ENCODE peak calls at places on chromosomes 12 and 14, in seven cellular contexts. One of them, this sample, is unnamed.

GRCh38 chr12:25691865-25692114 is 138.7 kb upstream of the LMNTD1 start:
- DNase-seq in CD8-positive, alpha-beta memory T cell: no peak
- DNase-seq in Karpas-422: no peak
- DNase-seq in esophagus squamous epithelium: no peak
- DNase-seq in fibroblast of lung: no peak
- DNase-seq in CD8-positive, alpha-beta T cell: no peak
- DNase-seq in left ventricle myocardium inferior: no peak
- DNase-seq in this sample: no peak

GRCh38 chr14:79915411-79915810 is 295.9 kb downstream of the DIO2 start:
- DNase-seq in CD8-positive, alpha-beta memory T cell: no peak
- DNase-seq in Karpas-422: no peak
- DNase-seq in esophagus squamous epithelium: no peak
- DNase-seq in fibroblast of lung: no peak
- DNase-seq in CD8-positive, alpha-beta T cell: no peak
- DNase-seq in left ventricle myocardium inferior: no peak
- DNase-seq in this sample: no peak

GRCh38 chr14:39175445-39176262 is 600 bp downstream of the PNN start:
- DNase-seq in CD8-positive, alpha-beta memory T cell: no peak
- DNase-seq in Karpas-422: peak; percentile 86
- DNase-seq in esophagus squamous epithelium: no peak
- DNase-seq in fibroblast of lung: no peak
- DNase-seq in CD8-positive, alpha-beta T cell: no peak
- DNase-seq in left ventricle myocardium inferior: peak; percentile 22
- DNase-seq in this sample: peak; percentile 59

GRCh38 chr12:71415336-71416231 is 24.0 kb upstream of the LGR5 start:
- DNase-seq in CD8-positive, alpha-beta memory T cell: no peak
- DNase-seq in Karpas-422: peak; percentile 85
- DNase-seq in esophagus squamous epithelium: no peak
- DNase-seq in fibroblast of lung: peak; percentile 63
- DNase-seq in CD8-positive, alpha-beta T cell: no peak
- DNase-seq in left ventricle myocardium inferior: no peak
- DNase-seq in this sample: peak; percentile 89

GRCh38 chr14:31205681-31206535 is 1.7 kb downstream of the HECTD1 start:
- DNase-seq in CD8-positive, alpha-beta memory T cell: no peak
- DNase-seq in Karpas-422: peak; percentile 61
- DNase-seq in esophagus squamous epithelium: no peak
- DNase-seq in fibroblast of lung: peak; percentile 83
- DNase-seq in CD8-positive, alpha-beta T cell: no peak
- DNase-seq in left ventricle myocardium inferior: no peak
- DNase-seq in this sample: peak; percentile 84

GRCh38 chr12:95259368-95259767 is 41.8 kb downstream of the VEZT start:
- DNase-seq in CD8-positive, alpha-beta memory T cell: no peak
- DNase-seq in Karpas-422: no peak
- DNase-seq in esophagus squamous epithelium: no peak
- DNase-seq in fibroblast of lung: no peak
- DNase-seq in CD8-positive, alpha-beta T cell: no peak
- DNase-seq in left ventricle myocardium inferior: no peak
- DNase-seq in this sample: no peak

GRCh38 chr12:93225094-93225493 is 152.6 kb upstream of the NUDT4 start:
- DNase-seq in CD8-positive, alpha-beta memory T cell: no peak
- DNase-seq in Karpas-422: no peak
- DNase-seq in esophagus squamous epithelium: no peak
- DNase-seq in fibroblast of lung: no peak
- DNase-seq in CD8-positive, alpha-beta T cell: no peak
- DNase-seq in left ventricle myocardium inferior: no peak
- DNase-seq in this sample: no peak

GRCh38 chr14:52906141-52906601 is 44.7 kb downstream of the FERMT2 start:
- DNase-seq in CD8-positive, alpha-beta memory T cell: no peak
- DNase-seq in Karpas-422: no peak
- DNase-seq in esophagus squamous epithelium: no peak
- DNase-seq in fibroblast of lung: peak; percentile 94
- DNase-seq in CD8-positive, alpha-beta T cell: no peak
- DNase-seq in left ventricle myocardium inferior: no peak
- DNase-seq in this sample: peak; percentile 84

GRCh38 chr14:99891900-99892299 is 98.7 kb downstream of the EML1 start:
- DNase-seq in CD8-positive, alpha-beta memory T cell: no peak
- DNase-seq in Karpas-422: no peak
- DNase-seq in esophagus squamous epithelium: no peak
- DNase-seq in fibroblast of lung: no peak
- DNase-seq in CD8-positive, alpha-beta T cell: no peak
- DNase-seq in left ventricle myocardium inferior: no peak
- DNase-seq in this sample: no peak

GRCh38 chr12:6062427-6063378 is 61.8 kb downstream of the VWF start:
- DNase-seq in CD8-positive, alpha-beta memory T cell: no peak
- DNase-seq in Karpas-422: peak; percentile 74
- DNase-seq in esophagus squamous epithelium: no peak
- DNase-seq in fibroblast of lung: peak; percentile 55
- DNase-seq in CD8-positive, alpha-beta T cell: peak; percentile 67
- DNase-seq in left ventricle myocardium inferior: no peak
- DNase-seq in this sample: peak; percentile 76

DNA sequence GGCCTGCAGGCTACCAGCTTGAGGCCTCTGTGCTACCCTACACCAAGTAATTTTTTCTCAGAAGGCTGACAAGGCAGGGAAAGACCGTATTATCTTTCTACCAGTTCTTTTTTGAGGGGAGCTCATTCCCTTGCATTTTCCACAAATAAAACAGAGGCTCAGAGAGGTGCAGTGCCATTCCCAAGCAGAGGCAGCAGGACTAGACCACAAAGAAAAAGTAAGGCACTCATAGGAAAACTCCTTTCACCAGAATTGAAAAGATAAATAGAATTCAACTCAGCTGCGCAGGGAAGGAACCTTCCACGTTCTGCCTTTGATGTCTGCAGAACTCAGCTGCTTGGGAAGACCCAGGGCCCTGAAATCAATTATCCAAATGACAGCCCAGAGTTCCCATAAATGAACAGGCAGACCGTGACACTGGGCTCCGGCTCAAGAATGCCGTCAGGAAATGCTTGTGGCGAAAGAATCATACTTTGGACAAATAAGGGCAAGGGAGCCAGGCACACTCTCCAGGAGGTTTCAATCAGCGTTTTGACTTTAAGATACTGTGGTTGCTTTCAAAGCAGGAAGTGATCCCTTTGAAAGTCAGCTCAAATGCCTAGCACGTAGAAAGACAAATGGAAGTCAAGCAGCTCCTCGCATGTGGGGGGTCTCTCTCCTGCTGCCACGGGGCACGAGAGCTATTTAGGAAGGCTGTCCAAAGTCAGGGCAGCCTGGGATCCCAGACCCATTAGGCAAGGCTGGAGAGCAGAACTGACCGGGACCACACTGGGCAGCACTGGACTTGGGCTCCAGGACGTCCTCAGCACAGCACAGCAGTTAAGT is 14.0 kb downstream of the KCTD10 start:
- DNase-seq in CD8-positive, alpha-beta memory T cell: no peak
- DNase-seq in Karpas-422: no peak
- DNase-seq in esophagus squamous epithelium: no peak
- DNase-seq in fibroblast of lung: peak; percentile 98
- DNase-seq in CD8-positive, alpha-beta T cell: no peak
- DNase-seq in left ventricle myocardium inferior: peak; percentile 83
- DNase-seq in this sample: peak; percentile 98
- H3K4me1 ChIP-seq in CD8-positive, alpha-beta memory T cell: peaks cover 29% of the 10 kb centered on the region
- H3K4me1 ChIP-seq in Karpas-422: peaks cover 13% of the 10 kb centered on the region
- H3K4me1 ChIP-seq in esophagus squamous epithelium: peaks cover 45% of the 10 kb centered on the region
- H3K4me1 ChIP-seq in fibroblast of lung: peaks cover 78% of the 10 kb centered on the region
- H3K4me1 ChIP-seq in CD8-positive, alpha-beta T cell: peaks cover 16% of the 10 kb centered on the region
- H3K4me1 ChIP-seq in left ventricle myocardium inferior: peaks cover 100% of the 10 kb centered on the region
- H3K4me1 ChIP-seq in this sample: peaks cover 97% of the 10 kb centered on the region

DNA sequence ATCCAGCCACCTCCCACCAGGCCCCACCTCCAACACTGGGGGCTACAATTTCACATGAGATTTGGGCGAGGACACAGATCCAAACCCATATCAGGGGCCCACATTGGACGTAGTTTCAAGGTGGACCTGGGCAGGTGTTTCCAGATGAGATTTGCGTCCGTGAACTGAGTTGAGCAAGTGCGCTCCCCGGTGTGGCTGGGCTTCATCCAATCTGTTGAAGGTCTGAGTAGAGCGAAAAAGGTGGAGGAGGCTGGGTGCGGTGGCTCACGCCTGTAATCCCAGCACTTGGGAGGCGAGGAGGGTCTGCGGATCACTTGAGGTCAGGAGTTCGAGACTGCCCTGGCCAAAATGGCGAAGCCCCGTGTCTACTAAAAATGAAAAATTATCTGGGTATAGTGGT is 4.9 kb upstream of the GLT1D1 start:
- DNase-seq in CD8-positive, alpha-beta memory T cell: no peak
- DNase-seq in Karpas-422: no peak
- DNase-seq in esophagus squamous epithelium: no peak
- DNase-seq in fibroblast of lung: no peak
- DNase-seq in CD8-positive, alpha-beta T cell: no peak
- DNase-seq in left ventricle myocardium inferior: no peak
- DNase-seq in this sample: no peak
- H3K9me3 ChIP-seq in CD8-positive, alpha-beta memory T cell: no peaks in the 10 kb centered on the region
- H3K9me3 ChIP-seq in Karpas-422: no peaks in the 10 kb centered on the region
- H3K9me3 ChIP-seq in esophagus squamous epithelium: no peaks in the 10 kb centered on the region
- H3K9me3 ChIP-seq in fibroblast of lung: no peaks in the 10 kb centered on the region
- H3K9me3 ChIP-seq in CD8-positive, alpha-beta T cell: no peaks in the 10 kb centered on the region
- H3K9me3 ChIP-seq in left ventricle myocardium inferior: no peaks in the 10 kb centered on the region
- H3K9me3 ChIP-seq in this sample: no peaks in the 10 kb centered on the region

DNA sequence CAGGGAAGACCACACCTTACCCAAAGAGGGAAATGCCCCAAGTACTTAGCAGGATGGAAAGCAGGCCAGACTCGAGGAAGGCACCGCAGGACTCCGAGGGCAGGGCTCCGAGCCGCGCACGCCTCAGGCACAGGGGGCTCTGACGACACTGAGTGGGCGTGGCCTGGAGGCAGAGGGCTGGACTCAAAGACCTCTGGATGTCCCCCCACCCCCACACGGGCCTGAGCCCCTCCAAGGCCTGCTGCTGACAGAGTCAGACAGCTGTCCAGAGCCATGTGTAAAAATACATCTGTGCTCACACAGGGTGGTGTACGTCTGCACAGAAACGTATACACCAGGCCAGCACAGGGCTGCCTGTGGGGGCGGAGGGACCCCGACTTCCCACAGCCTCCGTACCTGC is 1.4 kb downstream of the AKT1 start:
- DNase-seq in CD8-positive, alpha-beta memory T cell: peak; percentile 31
- DNase-seq in Karpas-422: no peak
- DNase-seq in esophagus squamous epithelium: no peak
- DNase-seq in fibroblast of lung: peak; percentile 53
- DNase-seq in CD8-positive, alpha-beta T cell: peak; percentile 44
- DNase-seq in left ventricle myocardium inferior: no peak
- DNase-seq in this sample: peak; percentile 85
- H3K4me1 ChIP-seq in CD8-positive, alpha-beta memory T cell: peaks cover 31% of the 10 kb centered on the region
- H3K4me1 ChIP-seq in Karpas-422: peaks cover 38% of the 10 kb centered on the region
- H3K4me1 ChIP-seq in esophagus squamous epithelium: peaks cover 41% of the 10 kb centered on the region
- H3K4me1 ChIP-seq in fibroblast of lung: peaks cover 9% of the 10 kb centered on the region
- H3K4me1 ChIP-seq in CD8-positive, alpha-beta T cell: peaks cover 31% of the 10 kb centered on the region
- H3K4me1 ChIP-seq in left ventricle myocardium inferior: peaks cover 89% of the 10 kb centered on the region
- H3K4me1 ChIP-seq in this sample: peaks cover 52% of the 10 kb centered on the region

GRCh38 chr12:133180669-133181068 is 626 bp upstream of the ZNF268 start:
- DNase-seq in CD8-positive, alpha-beta memory T cell: no peak
- DNase-seq in Karpas-422: no peak
- DNase-seq in esophagus squamous epithelium: no peak
- DNase-seq in fibroblast of lung: no peak
- DNase-seq in CD8-positive, alpha-beta T cell: no peak
- DNase-seq in left ventricle myocardium inferior: no peak
- DNase-seq in this sample: no peak

GRCh38 chr12:133181238-133181959 is at the start of gene ZNF268:
- DNase-seq in CD8-positive, alpha-beta memory T cell: peak; percentile 76
- DNase-seq in Karpas-422: peak; percentile 95
- DNase-seq in esophagus squamous epithelium: peak; percentile 45
- DNase-seq in fibroblast of lung: peak; percentile 96
- DNase-seq in CD8-positive, alpha-beta T cell: peak; percentile 90
- DNase-seq in left ventricle myocardium inferior: peak; percentile 91
- DNase-seq in this sample: peak; percentile 97
- H3K9me3 ChIP-seq in CD8-positive, alpha-beta memory T cell: peaks cover 27% of the 10 kb centered on the region
- H3K9me3 ChIP-seq in Karpas-422: peaks cover 34% of the 10 kb centered on the region
- H3K9me3 ChIP-seq in esophagus squamous epithelium: no peaks in the 10 kb centered on the region
- H3K9me3 ChIP-seq in fibroblast of lung: no peaks in the 10 kb centered on the region
- H3K9me3 ChIP-seq in CD8-positive, alpha-beta T cell: peaks cover 18% of the 10 kb centered on the region
- H3K9me3 ChIP-seq in left ventricle myocardium inferior: peaks cover 82% of the 10 kb centered on the region
- H3K9me3 ChIP-seq in this sample: peaks cover 53% of the 10 kb centered on the region

This sample was measured in adipocyte.